ENCODE peak calls at places on chromosomes 5 and 9, in eight cellular contexts. C is pons; D is EH; W is ovary; A is AML-193; G is activated CD8-positive, alpha-beta T cell treated with anti-CD3 and anti-CD28 coated beads for 36 hours; N is putamen; J is fibroblast of the conjunctiva. Q is an unnamed sample.

GRCh38 chr9:34983209-34983608 is 6.3 kb upstream of the DNAJB5 start:
- DNase-seq in C (no peak), D (no peak), W (no peak), A (peak; percentile 68), G (no peak), N (no peak), J (no peak), Q (no peak)

GRCh38 chr9:122394265-122395242 is 23.7 kb downstream of the PTGS1 start:
- DNase-seq in C (no peak), D (peak; percentile 96), W (no peak), A (no peak), G (no peak), N (no peak), J (peak; percentile 68), Q (peak; percentile 25)

GRCh38 chr9:134637696-134638502 is 3.7 kb upstream of the COL5A1 start:
- DNase-seq in C (no peak), D (no peak), W (no peak), A (no peak), G (no peak), N (no peak), J (no peak), Q (no peak)

GRCh38 chr5:32322882-32323281 is 10.1 kb upstream of the MTMR12 start:
- DNase-seq in C (no peak), D (no peak), W (no peak), A (no peak), G (no peak), N (no peak), J (no peak), Q (no peak)

GRCh38 chr5:1808466-1808865 is 7.3 kb downstream of the NDUFS6 start:
- DNase-seq in C (no peak), D (peak; percentile 11), W (no peak), A (no peak), G (no peak), N (no peak), J (no peak), Q (no peak)

GRCh38 chr9:128733256-128733655 is 9.3 kb upstream of the ZDHHC12 start:
- DNase-seq in C (peak; percentile 61), D (peak; percentile 82), W (peak; percentile 54), A (peak; percentile 23), G (peak; percentile 38), N (peak; percentile 45), J (peak; percentile 75), Q (peak; percentile 93)

GRCh38 chr9:115295749-115296148 is 177.8 kb upstream of the TNC start:
- DNase-seq in C (no peak), D (no peak), W (no peak), A (no peak), G (no peak), N (no peak), J (no peak), Q (no peak)

GRCh38 chr5:159133041-159133741 is 33.5 kb upstream of the EBF1 start:
- DNase-seq in C (peak; percentile 26), D (peak; percentile 72), W (peak; percentile 32), A (peak; percentile 53), G (no peak), N (peak; percentile 7), J (peak; percentile 77), Q (peak; percentile 39)

GRCh38 chr9:98009437-98009836 is 26.3 kb downstream of the ANP32B start:
- DNase-seq in C (no peak), D (no peak), W (no peak), A (no peak), G (no peak), N (no peak), J (no peak), Q (no peak)

GRCh38 chr9:115838417-115838816 is 315.2 kb upstream of the PAPPA start:
- DNase-seq in C (no peak), D (no peak), W (no peak), A (no peak), G (no peak), N (no peak), J (no peak), Q (no peak)

GRCh38 chr9:16883586-16883985 is 13.1 kb upstream of the BNC2 start:
- DNase-seq in C (no peak), D (peak; percentile 68), W (no peak), A (no peak), G (no peak), N (no peak), J (no peak), Q (no peak)

GRCh38 chr5:115461506-115462290 is 82.9 kb downstream of the FEM1C start:
- DNase-seq in C (no peak), D (peak; percentile 88), W (no peak), A (no peak), G (peak; percentile 63), N (no peak), J (no peak), Q (peak; percentile 50)

GRCh38 chr5:151896041-151896691 is 28.5 kb downstream of the GLRA1 start:
- DNase-seq in C (no peak), D (peak; percentile 89), W (no peak), A (no peak), G (no peak), N (peak; percentile 6), J (peak; percentile 17), Q (peak; percentile 80)

GRCh38 chr5:16754086-16754485 is 137.3 kb upstream of the RETREG1 start:
- DNase-seq in C (no peak), D (no peak), W (no peak), A (no peak), G (no peak), N (no peak), J (no peak), Q (no peak)

GRCh38 chr5:61329729-61330128 is 2.3 kb upstream of the ZSWIM6 start:
- DNase-seq in C (no peak), D (no peak), W (no peak), A (no peak), G (peak; percentile 63), N (no peak), J (no peak), Q (peak; percentile 46)